ENCODE peak calls at places on chromosomes 7 and 10, in nine cellular contexts. One of them, this sample, is unnamed.

GRCh38 chr7:121531175-121532070 is 135.3 kb upstream of the FAM3C start:
- DNase-seq in left cardiac atrium: no peak
- DNase-seq in NT2/D1: no peak
- DNase-seq in NB4: no peak
- DNase-seq in neural progenitor cell: no peak
- DNase-seq in myocyte: peak
- DNase-seq in bronchial epithelial cell: peak
- DNase-seq in endothelial cell: no peak
- DNase-seq in fibroblast of the aortic adventitia: no peak
- DNase-seq in this sample: no peak

GRCh38 chr7:98186452-98187137 is 24.6 kb upstream of the BHLHA15 start:
- DNase-seq in left cardiac atrium: no peak
- DNase-seq in NT2/D1: no peak
- DNase-seq in NB4: peak
- DNase-seq in neural progenitor cell: no peak
- DNase-seq in myocyte: peak
- DNase-seq in bronchial epithelial cell: peak
- DNase-seq in endothelial cell: no peak
- DNase-seq in fibroblast of the aortic adventitia: peak
- DNase-seq in this sample: no peak

GRCh38 chr10:60149003-60149402 is 240.7 kb downstream of the ANK3 start:
- DNase-seq in left cardiac atrium: no peak
- DNase-seq in NT2/D1: no peak
- DNase-seq in NB4: no peak
- DNase-seq in neural progenitor cell: no peak
- DNase-seq in myocyte: no peak
- DNase-seq in bronchial epithelial cell: peak
- DNase-seq in endothelial cell: no peak
- DNase-seq in fibroblast of the aortic adventitia: no peak
- DNase-seq in this sample: no peak

GRCh38 chr7:55556031-55556430 is 16.3 kb downstream of the VOPP1 start:
- DNase-seq in left cardiac atrium: no peak
- DNase-seq in NT2/D1: no peak
- DNase-seq in NB4: no peak
- DNase-seq in neural progenitor cell: no peak
- DNase-seq in myocyte: no peak
- DNase-seq in bronchial epithelial cell: no peak
- DNase-seq in endothelial cell: no peak
- DNase-seq in fibroblast of the aortic adventitia: no peak
- DNase-seq in this sample: no peak

GRCh38 chr10:117699436-117700075 is 157.0 kb downstream of the EMX2 start:
- DNase-seq in left cardiac atrium: no peak
- DNase-seq in NT2/D1: no peak
- DNase-seq in NB4: peak
- DNase-seq in neural progenitor cell: no peak
- DNase-seq in myocyte: peak
- DNase-seq in bronchial epithelial cell: no peak
- DNase-seq in endothelial cell: no peak
- DNase-seq in fibroblast of the aortic adventitia: no peak
- DNase-seq in this sample: no peak

GRCh38 chr7:1947586-1948217 is 277.6 kb downstream of the ELFN1 start:
- DNase-seq in left cardiac atrium: peak
- DNase-seq in NT2/D1: no peak
- DNase-seq in NB4: no peak
- DNase-seq in neural progenitor cell: no peak
- DNase-seq in myocyte: no peak
- DNase-seq in bronchial epithelial cell: no peak
- DNase-seq in endothelial cell: no peak
- DNase-seq in fibroblast of the aortic adventitia: no peak
- DNase-seq in this sample: no peak

GRCh38 chr10:31770307-31770902 is 158.2 kb downstream of the ARHGAP12 start:
- DNase-seq in left cardiac atrium: peak
- DNase-seq in NT2/D1: no peak
- DNase-seq in NB4: peak
- DNase-seq in neural progenitor cell: peak
- DNase-seq in myocyte: no peak
- DNase-seq in bronchial epithelial cell: no peak
- DNase-seq in endothelial cell: peak
- DNase-seq in fibroblast of the aortic adventitia: no peak
- DNase-seq in this sample: no peak

GRCh38 chr10:62541811-62542210 is 167.6 kb downstream of the ZNF365 start:
- DNase-seq in left cardiac atrium: peak
- DNase-seq in NT2/D1: no peak
- DNase-seq in NB4: peak
- DNase-seq in neural progenitor cell: no peak
- DNase-seq in myocyte: no peak
- DNase-seq in bronchial epithelial cell: no peak
- DNase-seq in endothelial cell: no peak
- DNase-seq in fibroblast of the aortic adventitia: no peak
- DNase-seq in this sample: no peak

GRCh38 chr7:68256295-68256694 is 1259.7 kb downstream of the TYW1 start:
- DNase-seq in left cardiac atrium: no peak
- DNase-seq in NT2/D1: peak
- DNase-seq in NB4: no peak
- DNase-seq in neural progenitor cell: no peak
- DNase-seq in myocyte: no peak
- DNase-seq in bronchial epithelial cell: no peak
- DNase-seq in endothelial cell: no peak
- DNase-seq in fibroblast of the aortic adventitia: no peak
- DNase-seq in this sample: no peak

GRCh38 chr7:6251653-6252052 is 20.8 kb downstream of the CYTH3 start:
- DNase-seq in left cardiac atrium: no peak
- DNase-seq in NT2/D1: no peak
- DNase-seq in NB4: no peak
- DNase-seq in neural progenitor cell: no peak
- DNase-seq in myocyte: peak
- DNase-seq in bronchial epithelial cell: no peak
- DNase-seq in endothelial cell: no peak
- DNase-seq in fibroblast of the aortic adventitia: no peak
- DNase-seq in this sample: no peak

GRCh38 chr7:115293628-115294236 is 371.8 kb downstream of the MDFIC start:
- DNase-seq in left cardiac atrium: no peak
- DNase-seq in NT2/D1: no peak
- DNase-seq in NB4: no peak
- DNase-seq in neural progenitor cell: no peak
- DNase-seq in myocyte: no peak
- DNase-seq in bronchial epithelial cell: peak
- DNase-seq in endothelial cell: no peak
- DNase-seq in fibroblast of the aortic adventitia: peak
- DNase-seq in this sample: no peak